ENCODE peak calls at places on chromosomes 7 and 10, in nine cellular contexts. Y is neural progenitor cell, V is mucosa of descending colon, R is A549, Z is OCI-LY7, G is IMR-90, P is AG04450, H is GM12865, E is AG10803. M is an unnamed sample.

GRCh38 chr10:68099736-68100135 is 9.6 kb upstream of the MYPN start:
- DNase-seq in H (no peak), Y (no peak), V (no peak), R (no peak), Z (no peak), P (no peak), G (peak), E (peak), M (no peak)

GRCh38 chr10:4623200-4623599 is 202.8 kb upstream of the AKR1E2 start:
- DNase-seq in H (peak), R (no peak), E (no peak), P (no peak), G (no peak), Y (no peak), V (no peak), Z (no peak), M (no peak)

GRCh38 chr7:43735802-43736603 is 6.7 kb upstream of the COA1 start:
- DNase-seq in Y (no peak), P (no peak), E (no peak), G (peak), V (no peak), R (no peak), Z (no peak), H (peak), M (no peak)

GRCh38 chr7:102284891-102285540 is 1.7 kb upstream of the SH2B2 start:
- DNase-seq in H (no peak), P (no peak), Z (peak), E (no peak), V (peak), R (no peak), G (no peak), Y (no peak), M (peak)

GRCh38 chr10:123144697-123145541 is 3.0 kb upstream of the HMX2 start:
- DNase-seq in H (no peak), R (no peak), Y (peak), P (no peak), E (no peak), G (no peak), Z (no peak), V (no peak), M (no peak)

GRCh38 chr10:35579726-35580420 is 25.3 kb upstream of the GJD4 start:
- DNase-seq in Z (no peak), R (no peak), P (no peak), V (no peak), G (no peak), E (no peak), Y (no peak), H (no peak), M (no peak)

GRCh38 chr10:96690755-96691730 is 29.3 kb downstream of the PIK3AP1 start:
- DNase-seq in Y (no peak), R (no peak), G (peak), P (no peak), Z (no peak), E (peak), H (peak), V (no peak), M (no peak)

GRCh38 chr10:120782336-120782735 is 68.8 kb upstream of the WDR11 start:
- DNase-seq in R (no peak), P (no peak), Y (no peak), G (no peak), H (no peak), E (no peak), V (no peak), Z (no peak), M (no peak)

GRCh38 chr10:118290471-118290995 is 51.6 kb downstream of the FAM204A start:
- DNase-seq in Y (no peak), G (no peak), V (no peak), Z (no peak), P (no peak), H (no peak), E (no peak), R (no peak), M (no peak)

GRCh38 chr10:16644146-16644545 is 122.5 kb upstream of the C1QL3 start:
- DNase-seq in V (no peak), G (peak), Y (no peak), P (peak), R (no peak), E (peak), Z (no peak), H (no peak), M (no peak)

GRCh38 chr10:132404911-132405462 is 8.0 kb downstream of the PWWP2B start:
- DNase-seq in Z (no peak), P (no peak), H (no peak), R (no peak), E (no peak), G (no peak), V (no peak), Y (peak), M (no peak)

GRCh38 chr10:73886085-73886529 is 11.8 kb upstream of the CAMK2G start:
- DNase-seq in Z (peak), P (peak), G (peak), V (peak), R (peak), E (peak), H (peak), Y (peak), M (peak)

GRCh38 chr7:30135551-30136271 is 925 bp downstream of the MTURN start:
- DNase-seq in H (peak), G (peak), R (peak), Z (peak), E (peak), V (peak), Y (peak), P (peak), M (peak)

GRCh38 chr7:24756989-24757798 is at the start of gene GSDME:
- DNase-seq in R (peak), G (peak), P (peak), Y (peak), H (peak), Z (peak), E (peak), V (peak), M (peak)

GRCh38 chr7:4642468-4643203 is 39.5 kb upstream of the FOXK1 start:
- DNase-seq in G (no peak), P (no peak), Y (no peak), H (peak), V (no peak), R (no peak), E (no peak), Z (peak), M (no peak)

GRCh38 chr7:36318116-36318515 is 71.5 kb upstream of the ANLN start:
- DNase-seq in P (no peak), V (no peak), Y (no peak), E (no peak), H (no peak), G (no peak), R (no peak), Z (no peak), M (no peak)

GRCh38 chr7:3978839-3979238 is 677.8 kb downstream of the SDK1 start:
- DNase-seq in R (no peak), E (no peak), H (no peak), V (no peak), Y (no peak), P (no peak), G (no peak), Z (no peak), M (no peak)

GRCh38 chr10:130454543-130455000 is 318.4 kb downstream of the GLRX3 start:
- DNase-seq in Y (no peak), G (no peak), V (no peak), H (no peak), P (no peak), R (no peak), E (no peak), Z (no peak), M (no peak)

GRCh38 chr7:151745090-151745638 is 131.8 kb downstream of the PRKAG2 start:
- DNase-seq in V (peak), R (peak), Y (no peak), H (no peak), G (peak), E (peak), P (no peak), Z (no peak), M (peak)

GRCh38 chr10:99916776-99917175 is 93.0 kb downstream of the DNMBP start:
- DNase-seq in G (no peak), H (no peak), P (no peak), E (no peak), Z (no peak), V (no peak), Y (no peak), R (no peak), M (no peak)

GRCh38 chr10:99915414-99915813 is 94.3 kb downstream of the DNMBP start:
- DNase-seq in H (no peak), E (no peak), Z (no peak), Y (no peak), V (no peak), G (no peak), P (no peak), R (no peak), M (no peak)

GRCh38 chr10:99920486-99920885 is 89.3 kb downstream of the DNMBP start:
- DNase-seq in R (no peak), Z (no peak), G (no peak), P (no peak), Y (no peak), V (peak), H (no peak), E (no peak), M (no peak)

GRCh38 chr10:99920901-99921300 is 88.8 kb downstream of the DNMBP start:
- DNase-seq in Y (no peak), R (no peak), E (peak), Z (no peak), P (no peak), H (no peak), V (peak), G (peak), M (no peak)

GRCh38 chr10:99917963-99918825 is 91.6 kb downstream of the DNMBP start:
- DNase-seq in Y (peak), V (peak), R (no peak), E (peak), G (peak), P (no peak), H (peak), Z (no peak), M (peak)
- H3K4me3 ChIP-seq in Y (peak), V (no peak), R (peak), E (peak), G (peak), P (peak), H (no peak), Z (no peak), M (peak)

DNA sequence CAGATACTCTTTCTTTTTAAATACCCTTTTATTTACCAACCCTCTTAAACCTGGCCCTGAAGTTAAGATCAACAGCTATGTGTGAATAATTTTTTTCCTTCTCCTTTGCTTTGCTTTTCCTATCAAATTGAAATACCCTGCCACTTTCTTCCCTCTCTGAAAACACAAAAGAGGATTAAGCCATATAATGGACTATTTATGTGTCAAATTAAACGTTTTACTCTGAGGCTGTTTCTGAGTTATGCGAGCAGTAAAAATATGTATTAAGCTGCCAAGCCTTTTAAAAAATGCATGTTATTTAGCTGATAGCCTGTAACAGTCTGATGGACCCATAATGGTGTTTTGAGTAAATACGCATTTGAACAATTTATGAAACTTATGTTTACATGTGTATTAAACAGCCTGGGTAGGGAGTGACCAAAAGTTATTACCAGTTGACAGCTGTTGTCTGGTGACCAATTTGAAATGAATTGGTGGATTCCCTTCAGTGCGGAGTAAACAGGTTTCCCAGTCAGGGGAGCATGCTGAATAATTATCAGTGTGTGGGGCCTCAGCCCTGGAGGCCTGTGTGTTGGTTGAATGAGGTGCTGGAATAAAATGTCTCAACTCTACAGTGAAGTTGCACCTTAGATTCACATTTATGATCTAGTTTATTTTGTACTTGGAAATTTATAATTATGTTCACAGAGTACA is 89.6 kb downstream of the AUTS2 start:
- DNase-seq in H (no peak), P (no peak), R (no peak), E (no peak), Y (no peak), Z (no peak), G (no peak), V (no peak), M (no peak)
- H3K4me3 ChIP-seq in H (no peak), P (no peak), R (no peak), E (no peak), Y (no peak), Z (no peak), G (no peak), V (no peak), M (no peak)

GRCh38 chr7:157507987-157508386 is 171.2 kb downstream of the DNAJB6 start:
- DNase-seq in Y (no peak), P (no peak), H (no peak), R (no peak), E (no peak), Z (no peak), G (no peak), V (no peak), M (no peak)

GRCh38 chr7:157509226-157509625 is 172.4 kb downstream of the DNAJB6 start:
- DNase-seq in R (no peak), V (no peak), H (no peak), P (no peak), Z (no peak), E (no peak), Y (no peak), G (no peak), M (no peak)

GRCh38 chr7:157505646-157506045 is 168.8 kb downstream of the DNAJB6 start:
- DNase-seq in G (no peak), R (no peak), P (no peak), V (no peak), H (no peak), Y (no peak), E (no peak), Z (no peak), M (no peak)

GRCh38 chr7:157508477-157508881 is 171.7 kb downstream of the DNAJB6 start:
- DNase-seq in V (no peak), G (no peak), H (no peak), E (no peak), R (no peak), Z (no peak), Y (no peak), P (no peak), M (no peak)

DNA sequence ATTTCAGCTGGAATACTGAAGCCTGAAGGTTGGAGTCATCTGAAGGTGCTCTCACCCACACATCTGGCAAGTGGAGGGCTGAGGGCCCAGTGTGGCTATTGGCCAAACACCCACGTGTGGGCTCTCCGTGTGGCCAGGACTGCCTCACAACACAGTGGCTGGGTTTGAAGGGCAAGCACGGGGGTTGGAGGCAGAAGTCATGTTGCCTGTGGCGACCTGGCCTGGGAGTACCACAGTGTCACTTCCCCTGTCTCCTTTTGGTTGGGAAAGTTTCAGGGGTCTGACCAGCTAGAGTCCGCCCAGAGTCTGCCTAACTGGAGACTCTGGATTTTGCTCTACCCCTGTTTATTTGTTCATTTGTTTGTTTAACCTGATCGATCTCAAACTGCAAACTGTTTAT is 169.5 kb downstream of the DNAJB6 start:
- DNase-seq in R (no peak), Z (no peak), Y (no peak), P (no peak), V (no peak), G (no peak), E (no peak), H (no peak), M (no peak)
- H3K4me3 ChIP-seq in R (no peak), Z (no peak), Y (no peak), P (no peak), V (no peak), G (no peak), E (no peak), H (no peak), M (no peak)

GRCh38 chr7:21028186-21028989 is 241.7 kb upstream of the SP8 start:
- DNase-seq in P (no peak), G (no peak), R (no peak), V (peak), Z (no peak), E (no peak), Y (peak), H (peak), M (no peak)

GRCh38 chr7:21028990-21029337 is 242.3 kb upstream of the SP8 start:
- DNase-seq in P (no peak), H (no peak), E (no peak), G (no peak), Z (no peak), Y (peak), V (no peak), R (no peak), M (no peak)

GRCh38 chr7:21030237-21030636 is 243.6 kb upstream of the SP8 start:
- DNase-seq in H (no peak), E (no peak), V (no peak), Z (no peak), G (no peak), Y (peak), R (no peak), P (no peak), M (no peak)
- H3K4me3 ChIP-seq in H (no peak), E (no peak), V (no peak), Z (no peak), G (no peak), Y (no peak), R (no peak), P (no peak), M (no peak)

GRCh38 chr10:93067443-93068365 is 6.0 kb upstream of the CYP26A1 start:
- DNase-seq in G (no peak), Y (no peak), E (no peak), P (no peak), R (no peak), H (no peak), V (no peak), Z (no peak), M (no peak)

GRCh38 chr10:93066544-93066913 is 5.9 kb downstream of the CYP26C1 start:
- DNase-seq in Z (no peak), R (no peak), P (no peak), H (no peak), V (no peak), G (no peak), E (no peak), Y (no peak), M (no peak)

GRCh38 chr10:93064874-93065660 is 4.5 kb downstream of the CYP26C1 start:
- DNase-seq in R (no peak), E (no peak), Z (no peak), P (no peak), V (no peak), H (no peak), Y (no peak), G (no peak), M (no peak)

GRCh38 chr10:93063977-93064660 is 3.5 kb downstream of the CYP26C1 start:
- DNase-seq in E (no peak), Z (no peak), R (no peak), H (no peak), V (no peak), G (no peak), P (no peak), Y (no peak), M (no peak)

GRCh38 chr10:93065675-93066543 is 5.3 kb downstream of the CYP26C1 start:
- DNase-seq in P (no peak), G (no peak), V (no peak), H (no peak), E (no peak), R (no peak), Z (no peak), Y (peak), M (no peak)
- H3K4me3 ChIP-seq in P (peak), G (peak), V (no peak), H (no peak), E (peak), R (no peak), Z (no peak), Y (peak), M (peak)